ENCODE peak calls at places on chromosome 14, in ten cellular contexts. F is pancreas, X is bronchial epithelial cell, N is hepatocyte, Y is AG04450, D is cardiac fibroblast, J is IMR-90, Z is esophagus muscularis mucosa, E is heart right ventricle, Q is mucosa of descending colon. R is an unnamed sample.

GRCh38 chr14:63726499-63726898 is 1.4 kb downstream of the SGPP1 start:
- DNase-seq in F (no peak), X (no peak), N (no peak), Y (no peak), D (no peak), J (no peak), Z (no peak), E (no peak), Q (no peak), R (no peak)

GRCh38 chr14:33777651-33778050 is 173.2 kb downstream of the EGLN3 start:
- DNase-seq in F (no peak), X (no peak), N (no peak), Y (no peak), D (no peak), J (no peak), Z (no peak), E (no peak), Q (no peak), R (no peak)

GRCh38 chr14:54838931-54839512 is 63.6 kb downstream of the GCH1 start:
- DNase-seq in F (no peak), X (no peak), N (no peak), Y (no peak), D (no peak), J (no peak), Z (no peak), E (no peak), Q (no peak), R (no peak)

GRCh38 chr14:50057331-50057730 is 59.0 kb downstream of the VCPKMT start:
- DNase-seq in F (no peak), X (no peak), N (no peak), Y (no peak), D (no peak), J (no peak), Z (no peak), E (no peak), Q (no peak), R (no peak)

GRCh38 chr14:30958555-30959407 is 66.7 kb upstream of the AP4S1 start:
- DNase-seq in F (no peak), X (no peak), N (no peak), Y (no peak), D (no peak), J (no peak), Z (no peak), E (no peak), Q (no peak), R (no peak)

GRCh38 chr14:93025055-93025454 is 90.7 kb downstream of the ITPK1 start:
- DNase-seq in F (no peak), X (no peak), N (no peak), Y (no peak), D (no peak), J (no peak), Z (no peak), E (no peak), Q (no peak), R (no peak)

GRCh38 chr14:44873536-44873935 is 88.2 kb downstream of the KLHL28 start:
- DNase-seq in F (no peak), X (no peak), N (no peak), Y (no peak), D (no peak), J (no peak), Z (no peak), E (no peak), Q (no peak), R (no peak)

GRCh38 chr14:35213143-35213788 is 78.9 kb upstream of the PSMA6 start:
- DNase-seq in F (no peak), X (peak), N (no peak), Y (no peak), D (no peak), J (no peak), Z (no peak), E (no peak), Q (no peak), R (no peak)

GRCh38 chr14:48826058-48826457 is 760.1 kb downstream of the RPS29 start:
- DNase-seq in F (no peak), X (no peak), N (no peak), Y (no peak), D (no peak), J (peak), Z (no peak), E (no peak), Q (no peak), R (no peak)

GRCh38 chr14:78135450-78135891 is 34.7 kb upstream of the NRXN3 start:
- DNase-seq in F (no peak), X (peak), N (no peak), Y (no peak), D (no peak), J (no peak), Z (no peak), E (no peak), Q (no peak), R (no peak)

GRCh38 chr14:39339003-39339402 is 93.2 kb downstream of the FBXO33 start:
- DNase-seq in F (no peak), X (peak), N (peak), Y (no peak), D (no peak), J (no peak), Z (no peak), E (no peak), Q (no peak), R (no peak)

GRCh38 chr14:54108481-54109471 is 152.2 kb upstream of the BMP4 start:
- DNase-seq in F (no peak), X (peak), N (no peak), Y (peak), D (peak), J (peak), Z (no peak), E (no peak), Q (no peak), R (no peak)

GRCh38 chr14:90518941-90519256 is 122.1 kb downstream of the CALM1 start:
- DNase-seq in F (peak), X (peak), N (peak), Y (no peak), D (peak), J (peak), Z (no peak), E (no peak), Q (peak), R (peak)

GRCh38 chr14:32764131-32764530 is 174.5 kb upstream of the NPAS3 start:
- DNase-seq in F (no peak), X (no peak), N (no peak), Y (no peak), D (no peak), J (no peak), Z (no peak), E (no peak), Q (no peak), R (no peak)

GRCh38 chr14:101553931-101554330 is 7.4 kb upstream of the DIO3 start:
- DNase-seq in F (peak), X (no peak), N (no peak), Y (no peak), D (no peak), J (no peak), Z (no peak), E (no peak), Q (peak), R (no peak)

GRCh38 chr14:91223028-91223783 is 21.3 kb downstream of the GPR68 start:
- DNase-seq in F (no peak), X (peak), N (no peak), Y (no peak), D (no peak), J (no peak), Z (no peak), E (no peak), Q (no peak), R (no peak)

GRCh38 chr14:44662250-44662891 is 155.3 kb upstream of the FSCB start:
- DNase-seq in F (no peak), X (no peak), N (no peak), Y (no peak), D (no peak), J (no peak), Z (no peak), E (no peak), Q (no peak), R (no peak)

GRCh38 chr14:68241862-68242490 is 422.4 kb downstream of the RAD51B start:
- DNase-seq in F (no peak), X (no peak), N (no peak), Y (no peak), D (no peak), J (no peak), Z (no peak), E (no peak), Q (no peak), R (no peak)

GRCh38 chr14:30234966-30235365 is 307.3 kb upstream of the PRKD1 start:
- DNase-seq in F (no peak), X (no peak), N (no peak), Y (no peak), D (no peak), J (no peak), Z (no peak), E (no peak), Q (no peak), R (no peak)

GRCh38 chr14:81208489-81208888 is 12.3 kb downstream of the GTF2A1 start:
- DNase-seq in F (peak), X (no peak), N (no peak), Y (no peak), D (no peak), J (no peak), Z (no peak), E (no peak), Q (no peak), R (no peak)

GRCh38 chr14:33668066-33668465 is 282.8 kb downstream of the EGLN3 start:
- DNase-seq in F (no peak), X (no peak), N (no peak), Y (no peak), D (no peak), J (peak), Z (no peak), E (no peak), Q (no peak), R (no peak)

GRCh38 chr14:55153951-55154350 is 24.9 kb downstream of the LGALS3 start:
- DNase-seq in F (no peak), X (no peak), N (no peak), Y (no peak), D (no peak), J (no peak), Z (no peak), E (no peak), Q (no peak), R (no peak)

GRCh38 chr14:91418387-91419043 is 895 bp upstream of the CCDC88C start:
- DNase-seq in F (peak), X (peak), N (peak), Y (no peak), D (peak), J (peak), Z (no peak), E (peak), Q (peak), R (peak)

GRCh38 chr14:85466678-85467077 is 63.3 kb upstream of the FLRT2 start:
- DNase-seq in F (no peak), X (peak), N (no peak), Y (no peak), D (no peak), J (peak), Z (no peak), E (no peak), Q (no peak), R (no peak)

GRCh38 chr14:49946320-49947141 is 53.6 kb downstream of the ARF6 start:
- DNase-seq in F (no peak), X (peak), N (peak), Y (no peak), D (peak), J (peak), Z (no peak), E (no peak), Q (no peak), R (peak)

GRCh38 chr14:32623300-32624093 is 294.4 kb downstream of the AKAP6 start:
- DNase-seq in F (no peak), X (peak), N (no peak), Y (no peak), D (peak), J (peak), Z (no peak), E (no peak), Q (no peak), R (no peak)

GRCh38 chr14:78836777-78837176 is 666.6 kb downstream of the NRXN3 start:
- DNase-seq in F (no peak), X (peak), N (peak), Y (no peak), D (peak), J (peak), Z (no peak), E (no peak), Q (no peak), R (peak)

GRCh38 chr14:99156814-99157213 is 115.2 kb downstream of the BCL11B start:
- DNase-seq in F (no peak), X (no peak), N (no peak), Y (no peak), D (no peak), J (no peak), Z (no peak), E (no peak), Q (no peak), R (no peak)

GRCh38 chr14:33685698-33686097 is 265.2 kb downstream of the EGLN3 start:
- DNase-seq in F (no peak), X (no peak), N (no peak), Y (no peak), D (no peak), J (no peak), Z (no peak), E (no peak), Q (no peak), R (no peak)

GRCh38 chr14:89359477-89360222 is 57.4 kb downstream of the FOXN3 start:
- DNase-seq in F (no peak), X (no peak), N (no peak), Y (no peak), D (no peak), J (no peak), Z (no peak), E (no peak), Q (no peak), R (peak)

GRCh38 chr14:57066887-57067513 is 201.7 kb downstream of the EXOC5 start:
- DNase-seq in F (peak), X (peak), N (peak), Y (no peak), D (peak), J (peak), Z (no peak), E (no peak), Q (peak), R (peak)

GRCh38 chr14:45838597-45838996 is 585.6 kb upstream of the MIS18BP1 start:
- DNase-seq in F (no peak), X (peak), N (peak), Y (no peak), D (no peak), J (no peak), Z (no peak), E (no peak), Q (no peak), R (no peak)

GRCh38 chr14:61608245-61609142 is 86.8 kb upstream of the HIF1A start:
- DNase-seq in F (no peak), X (no peak), N (no peak), Y (no peak), D (peak), J (peak), Z (no peak), E (no peak), Q (no peak), R (no peak)

GRCh38 chr14:92704821-92705220 is 43.6 kb downstream of the LGMN start:
- DNase-seq in F (no peak), X (no peak), N (no peak), Y (no peak), D (no peak), J (no peak), Z (no peak), E (no peak), Q (peak), R (no peak)

GRCh38 chr14:64973826-64974225 is 1.7 kb upstream of the RAB15 start:
- DNase-seq in F (no peak), X (no peak), N (no peak), Y (no peak), D (no peak), J (no peak), Z (no peak), E (no peak), Q (no peak), R (no peak)
- TF ChIP-seq CTCF in F (no peak), X (no peak), N (no peak), Y (no peak), D (no peak), J (no peak), Z (no peak), E (no peak), Q (no peak), R (no peak)

DNA sequence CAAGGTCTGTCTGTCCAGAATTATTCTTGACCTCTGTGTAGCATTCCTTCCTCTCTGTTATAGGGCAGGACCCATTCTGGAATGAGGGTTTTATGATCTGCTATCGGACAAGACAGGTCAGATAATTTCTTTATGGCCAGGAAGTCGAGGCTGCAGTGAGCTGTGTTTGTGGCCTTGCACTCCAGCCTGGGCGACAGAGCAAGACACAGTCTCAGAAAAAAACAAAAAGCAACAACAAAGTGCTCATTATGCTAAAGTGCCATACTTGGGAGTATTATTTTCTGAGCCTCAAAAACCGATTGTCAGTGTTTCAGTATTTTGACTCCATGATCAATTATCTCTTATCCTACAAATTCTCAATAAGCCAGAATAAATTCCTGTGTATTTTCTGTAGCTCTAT is 4.1 kb downstream of the CIPC start:
- DNase-seq in F (no peak), X (no peak), N (no peak), Y (no peak), D (no peak), J (no peak), Z (no peak), E (no peak), Q (peak), R (peak)
- H3K4me3 ChIP-seq in F (no peak), X (no peak), N (no peak), Y (no peak), D (no peak), J (no peak), Z (no peak), E (no peak), Q (no peak), R (no peak)

DNA sequence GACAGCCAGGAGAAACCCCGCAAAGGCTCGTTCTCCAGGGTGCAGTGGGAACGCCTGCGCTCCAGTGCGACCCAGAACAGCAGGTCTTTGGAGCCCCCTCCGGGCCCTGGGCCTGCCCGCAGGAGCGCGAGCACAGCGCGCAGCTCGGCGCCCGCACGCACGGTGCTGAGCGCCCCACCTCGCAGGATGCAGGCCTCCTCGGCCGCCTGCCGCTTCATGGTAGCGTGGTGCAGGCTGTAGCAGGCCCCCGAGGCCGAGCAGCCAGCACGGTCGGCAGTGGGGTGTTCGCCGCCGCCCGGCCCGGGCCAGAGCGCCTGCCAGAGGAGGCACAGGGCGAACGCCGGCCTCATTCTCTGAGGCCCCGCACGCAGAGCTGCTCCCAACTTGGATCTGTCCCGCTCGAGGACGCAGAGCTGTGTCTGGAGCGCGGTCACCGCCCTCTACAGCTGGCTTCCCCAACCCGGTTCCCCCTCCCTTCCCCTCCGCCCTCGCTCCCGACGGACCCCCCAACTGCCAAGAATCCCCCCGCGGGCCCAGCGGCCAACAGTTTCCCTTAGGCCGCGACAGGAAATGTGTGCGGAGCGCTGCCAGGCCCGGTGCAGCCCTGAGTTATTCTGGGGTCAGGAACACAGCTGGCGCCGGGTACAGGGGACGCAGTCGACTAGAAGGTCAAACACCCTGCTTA is at the start of gene CLEC14A:
- DNase-seq in F (peak), X (no peak), N (peak), Y (no peak), D (no peak), J (no peak), Z (no peak), E (peak), Q (peak), R (peak)
- TF ChIP-seq CTCF in F (no peak), X (no peak), N (no peak), Y (no peak), D (no peak), J (no peak), Z (no peak), E (no peak), Q (no peak), R (no peak)

DNA sequence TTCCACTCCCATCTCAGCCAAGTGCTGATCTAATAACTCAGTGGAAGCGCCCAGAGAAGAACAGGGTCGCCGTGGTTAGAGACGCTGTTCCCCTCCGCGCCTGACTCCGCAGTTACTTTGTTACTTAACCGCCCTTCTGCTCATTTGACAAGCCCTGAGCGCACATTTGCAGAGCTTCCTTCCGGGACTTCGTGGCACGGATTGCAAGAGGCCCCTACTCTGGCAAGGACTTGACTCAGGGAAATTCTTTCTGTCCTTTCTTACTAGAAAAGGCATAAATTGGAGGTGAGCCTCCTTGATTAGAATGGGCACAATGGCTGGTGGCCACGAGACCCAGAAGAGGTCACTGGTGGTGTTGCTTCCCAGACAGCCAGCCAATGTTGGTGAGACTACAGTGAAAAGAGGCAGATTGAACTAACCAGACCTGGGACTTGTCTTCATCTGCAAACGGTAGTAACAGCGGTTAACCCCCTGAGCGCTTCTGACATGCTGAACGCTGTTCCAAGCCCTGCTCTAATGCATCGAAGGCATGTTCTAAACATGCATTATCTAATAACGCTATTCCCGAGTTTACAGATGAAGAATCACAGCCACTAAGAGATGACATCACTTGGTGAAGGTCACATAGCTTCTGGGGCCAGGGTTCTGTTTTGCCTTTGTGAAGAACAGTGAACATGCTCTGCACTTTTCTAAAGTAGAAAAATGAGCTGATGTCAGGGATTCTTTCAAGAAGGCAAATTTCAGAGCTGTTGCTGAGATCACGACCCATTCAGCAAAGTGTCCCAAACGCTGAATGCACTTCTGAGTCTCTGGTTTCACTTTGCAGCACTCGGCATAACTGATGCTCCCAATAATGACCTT is 55.8 kb downstream of the FOS start:
- DNase-seq in F (no peak), X (no peak), N (no peak), Y (no peak), D (peak), J (peak), Z (no peak), E (peak), Q (peak), R (no peak)
- H3K4me3 ChIP-seq in F (no peak), X (no peak), N (no peak), Y (no peak), D (no peak), J (peak), Z (peak), E (no peak), Q (no peak), R (peak)

GRCh38 chr14:65517635-65518542 is 105.4 kb downstream of the FUT8 start:
- DNase-seq in F (no peak), X (no peak), N (no peak), Y (no peak), D (no peak), J (no peak), Z (no peak), E (no peak), Q (no peak), R (no peak)
- TF ChIP-seq CTCF in F (no peak), X (no peak), N (no peak), Y (no peak), D (no peak), J (no peak), Z (no peak), E (no peak), Q (no peak), R (no peak)

GRCh38 chr14:103205541-103205906 is 82.3 kb downstream of the TNFAIP2 start:
- DNase-seq in F (no peak), X (no peak), N (no peak), Y (no peak), D (no peak), J (no peak), Z (no peak), E (no peak), Q (no peak), R (no peak)
- H3K4me3 ChIP-seq in F (no peak), X (no peak), N (no peak), Y (no peak), D (no peak), J (no peak), Z (no peak), E (no peak), Q (no peak), R (no peak)

GRCh38 chr14:95677168-95677835 is 8.9 kb upstream of the TCL1B start:
- DNase-seq in F (no peak), X (no peak), N (no peak), Y (no peak), D (no peak), J (no peak), Z (no peak), E (no peak), Q (no peak), R (no peak)

GRCh38 chr14:95679148-95679547 is 7.1 kb upstream of the TCL1B start:
- DNase-seq in F (no peak), X (peak), N (no peak), Y (no peak), D (no peak), J (no peak), Z (no peak), E (no peak), Q (no peak), R (no peak)

GRCh38 chr14:95683793-95684192 is 2.4 kb upstream of the TCL1B start:
- DNase-seq in F (peak), X (no peak), N (peak), Y (no peak), D (no peak), J (no peak), Z (no peak), E (no peak), Q (peak), R (peak)

GRCh38 chr14:95681153-95681552 is 5.1 kb upstream of the TCL1B start:
- DNase-seq in F (no peak), X (no peak), N (no peak), Y (no peak), D (no peak), J (no peak), Z (no peak), E (no peak), Q (no peak), R (no peak)

GRCh38 chr14:95679995-95680735 is 6.1 kb upstream of the TCL1B start:
- DNase-seq in F (no peak), X (no peak), N (peak), Y (no peak), D (no peak), J (no peak), Z (no peak), E (no peak), Q (no peak), R (no peak)
- TF ChIP-seq CTCF in F (no peak), X (no peak), N (peak), Y (no peak), D (no peak), J (no peak), Z (no peak), E (no peak), Q (no peak), R (no peak)

R was measured in colonic mucosa.